ENCODE peak calls at places on chromosomes 5 and 9, in eight cellular contexts. U is ovary; O is central memory CD8-positive, alpha-beta T cell; Y is MG63; W is NCI-H1694; Z is HuH-7.5; Q is activated effector memory CD4-positive, alpha-beta T cell treated with anti-CD3 and anti-CD28 coated beads, Interleukin-2, amount 50 U/mL, for 16 hours; X is SIG-M5. L is an unnamed sample.

GRCh38 chr5:94524841-94525697 is 93.3 kb downstream of the KIAA0825 start:
- DNase-seq in U (no peak), O (no peak), Y (no peak), W (peak), Z (no peak), Q (no peak), X (no peak), L (no peak)

GRCh38 chr9:134204991-134205578 is 40.7 kb upstream of the RNU6ATAC start:
- DNase-seq in U (no peak), O (no peak), Y (no peak), W (no peak), Z (no peak), Q (no peak), X (no peak), L (no peak)

GRCh38 chr5:160787247-160787646 is 64.8 kb downstream of the ATP10B start:
- DNase-seq in U (no peak), O (no peak), Y (no peak), W (no peak), Z (peak), Q (no peak), X (no peak), L (no peak)

GRCh38 chr9:114779352-114779845 is 26.4 kb downstream of the TNFSF15 start:
- DNase-seq in U (no peak), O (no peak), Y (peak), W (no peak), Z (no peak), Q (no peak), X (no peak), L (no peak)

GRCh38 chr5:28216939-28217360 is 1178.6 kb upstream of the CDH9 start:
- DNase-seq in U (no peak), O (no peak), Y (no peak), W (no peak), Z (no peak), Q (no peak), X (no peak), L (no peak)

GRCh38 chr5:135867599-135867998 is 28.0 kb downstream of the IL9 start:
- DNase-seq in U (no peak), O (no peak), Y (no peak), W (no peak), Z (no peak), Q (no peak), X (no peak), L (no peak)

GRCh38 chr5:168315991-168316578 is 24.6 kb downstream of the WWC1 start:
- DNase-seq in U (no peak), O (no peak), Y (no peak), W (no peak), Z (no peak), Q (no peak), X (no peak), L (no peak)

GRCh38 chr5:115415143-115415491 is 118.7 kb upstream of the CCDC112 start:
- DNase-seq in U (no peak), O (no peak), Y (peak), W (no peak), Z (no peak), Q (no peak), X (no peak), L (no peak)

GRCh38 chr5:157182143-157182757 is 1.6 kb downstream of the ITK start:
- DNase-seq in U (no peak), O (no peak), Y (no peak), W (no peak), Z (no peak), Q (peak), X (no peak), L (no peak)

GRCh38 chr9:89463986-89464901 is 33.7 kb downstream of the SEMA4D start:
- DNase-seq in U (no peak), O (peak), Y (no peak), W (no peak), Z (no peak), Q (peak), X (no peak), L (peak)

GRCh38 chr5:106376522-106376921 is 1294.2 kb downstream of the EFNA5 start:
- DNase-seq in U (no peak), O (no peak), Y (no peak), W (no peak), Z (no peak), Q (no peak), X (no peak), L (no peak)

GRCh38 chr5:143245929-143246561 is 157.4 kb downstream of the NR3C1 start:
- DNase-seq in U (no peak), O (no peak), Y (peak), W (no peak), Z (no peak), Q (no peak), X (no peak), L (no peak)